ENCODE peak calls at places on chromosomes 5 and 9, in eight cellular contexts. I is HL-60, C is AG09319, E is testis, H is AG09309, A is astrocyte of the spinal cord, V is cardiac fibroblast, Q is foreskin fibroblast. L is an unnamed sample.
A peak's percentile ranks its signal among the peaks of the same experiment; 100 is the strongest.

GRCh38 chr9:107390806-107391205 is 98.8 kb downstream of the KLF4 start:
- DNase-seq in I (no peak), C (no peak), E (no peak), H (no peak), A (no peak), V (no peak), Q (peak; percentile 55), L (peak; percentile 6)

GRCh38 chr5:133304707-133305216 is 252.9 kb downstream of the HSPA4 start:
- DNase-seq in I (no peak), C (no peak), E (no peak), H (no peak), A (no peak), V (no peak), Q (no peak), L (no peak)

GRCh38 chr9:127133739-127134167 is 11.3 kb upstream of the ANGPTL2 start:
- DNase-seq in I (no peak), C (no peak), E (peak; percentile 65), H (no peak), A (peak; percentile 87), V (peak; percentile 77), Q (peak; percentile 85), L (no peak)

GRCh38 chr5:34889394-34889793 is 25.9 kb downstream of the RAD1 start:
- DNase-seq in I (no peak), C (no peak), E (no peak), H (no peak), A (no peak), V (no peak), Q (no peak), L (no peak)

GRCh38 chr9:129262261-129262660 is 84.2 kb upstream of the IER5L start:
- DNase-seq in I (no peak), C (no peak), E (no peak), H (no peak), A (no peak), V (no peak), Q (no peak), L (no peak)

GRCh38 chr5:125700380-125700856 is 722.8 kb upstream of the GRAMD2B start:
- DNase-seq in I (no peak), C (no peak), E (no peak), H (no peak), A (no peak), V (peak; percentile 55), Q (peak; percentile 23), L (no peak)

GRCh38 chr9:112174223-112174964 is 703 bp downstream of the SUSD1 start:
- DNase-seq in I (peak; percentile 74), C (no peak), E (peak; percentile 73), H (no peak), A (peak; percentile 17), V (peak; percentile 22), Q (peak; percentile 78), L (no peak)

GRCh38 chr9:129027685-129028191 is 393 bp downstream of the SH3GLB2 start:
- DNase-seq in I (no peak), C (no peak), E (peak; percentile 46), H (no peak), A (no peak), V (no peak), Q (peak; percentile 57), L (no peak)

GRCh38 chr9:37836386-37836785 is 35.8 kb downstream of the DCAF10 start:
- DNase-seq in I (no peak), C (no peak), E (no peak), H (no peak), A (no peak), V (no peak), Q (no peak), L (no peak)

GRCh38 chr9:89579741-89580395 is 24.9 kb upstream of the GADD45G start:
- DNase-seq in I (peak; percentile 81), C (no peak), E (no peak), H (no peak), A (no peak), V (no peak), Q (no peak), L (no peak)

GRCh38 chr5:23157169-23157568 is 304.0 kb upstream of the CDH12 start:
- DNase-seq in I (no peak), C (no peak), E (no peak), H (no peak), A (no peak), V (no peak), Q (no peak), L (no peak)

GRCh38 chr5:58565033-58565432 is 17.8 kb upstream of the RAB3C start:
- DNase-seq in I (no peak), C (no peak), E (no peak), H (no peak), A (no peak), V (no peak), Q (no peak), L (no peak)

GRCh38 chr9:106953166-106953565 is 90.2 kb downstream of the ZNF462 start:
- DNase-seq in I (no peak), C (no peak), E (no peak), H (no peak), A (peak; percentile 56), V (peak; percentile 36), Q (peak; percentile 88), L (peak; percentile 42)

DNA sequence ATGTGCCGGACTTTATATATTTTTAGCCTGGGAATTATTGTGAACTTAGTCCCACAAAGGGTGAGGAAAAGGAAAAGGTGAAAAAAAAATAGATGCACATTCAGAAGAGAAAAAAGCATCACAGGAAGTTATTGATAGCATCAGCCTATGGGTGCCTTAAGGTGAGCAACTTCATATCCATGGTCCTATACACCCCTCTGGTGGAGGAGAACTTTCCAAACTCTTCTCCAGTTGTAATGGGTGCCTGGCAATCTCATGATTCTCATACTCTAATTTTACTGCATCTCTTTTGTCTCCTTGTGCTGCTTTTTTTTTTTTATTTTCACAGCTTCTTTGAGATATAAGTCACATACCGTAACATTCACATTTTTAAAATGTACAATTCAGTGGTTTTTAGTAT is 107.4 kb downstream of the JAKMIP2 start:
- DNase-seq in I (no peak), C (no peak), E (no peak), H (no peak), A (no peak), V (no peak), Q (no peak), L (no peak)
- TF ChIP-seq CTCF in I (no peak), C (no peak), E (no peak), H (no peak), A (no peak), V (no peak), Q (no peak), L (no peak)

GRCh38 chr5:142151436-142152382 is 43.1 kb downstream of the NDFIP1 start:
- DNase-seq in I (peak; percentile 48), C (peak; percentile 59), E (peak; percentile 66), H (peak; percentile 50), A (peak; percentile 86), V (peak; percentile 91), Q (peak; percentile 89), L (no peak)

GRCh38 chr5:142152383-142152730 is 43.8 kb downstream of the NDFIP1 start:
- DNase-seq in I (no peak), C (no peak), E (no peak), H (no peak), A (no peak), V (peak; percentile 32), Q (no peak), L (no peak)

GRCh38 chr5:142145106-142145900 is 36.7 kb downstream of the NDFIP1 start:
- DNase-seq in I (peak; percentile 69), C (peak; percentile 44), E (peak; percentile 84), H (peak; percentile 37), A (peak; percentile 69), V (peak; percentile 84), Q (peak; percentile 77), L (no peak)

GRCh38 chr5:142150431-142150830 is 41.9 kb downstream of the NDFIP1 start:
- DNase-seq in I (no peak), C (no peak), E (peak; percentile 41), H (no peak), A (no peak), V (no peak), Q (no peak), L (no peak)

GRCh38 chr5:142149363-142149762 is 40.8 kb downstream of the NDFIP1 start:
- DNase-seq in I (no peak), C (no peak), E (no peak), H (no peak), A (no peak), V (no peak), Q (no peak), L (no peak)
- TF ChIP-seq CTCF in I (no peak), C (no peak), E (no peak), H (no peak), A (no peak), V (no peak), Q (no peak), L (no peak)

GRCh38 chr9:70998962-70999361 is 122.5 kb downstream of the TRPM3 start:
- DNase-seq in I (no peak), C (no peak), E (no peak), H (peak; percentile 5), A (peak; percentile 56), V (no peak), Q (peak; percentile 68), L (no peak)

GRCh38 chr9:71001780-71002386 is 119.5 kb downstream of the TRPM3 start:
- DNase-seq in I (no peak), C (no peak), E (no peak), H (peak; percentile 8), A (peak; percentile 25), V (peak; percentile 60), Q (peak; percentile 59), L (no peak)

GRCh38 chr9:71004196-71004595 is 117.2 kb downstream of the TRPM3 start:
- DNase-seq in I (no peak), C (no peak), E (no peak), H (no peak), A (no peak), V (no peak), Q (no peak), L (no peak)

GRCh38 chr9:71005456-71005855 is 116.0 kb downstream of the TRPM3 start:
- DNase-seq in I (no peak), C (no peak), E (no peak), H (no peak), A (no peak), V (no peak), Q (no peak), L (no peak)

GRCh38 chr9:71003346-71003745 is 118.1 kb downstream of the TRPM3 start:
- DNase-seq in I (no peak), C (no peak), E (no peak), H (no peak), A (no peak), V (no peak), Q (no peak), L (no peak)
- TF ChIP-seq CTCF in I (no peak), C (no peak), E (no peak), H (no peak), A (no peak), V (no peak), Q (no peak), L (no peak)

GRCh38 chr5:137731201-137731600 is 4.7 kb downstream of the KLHL3 start:
- DNase-seq in I (no peak), C (peak; percentile 37), E (no peak), H (peak; percentile 64), A (no peak), V (peak; percentile 34), Q (peak; percentile 63), L (no peak)

GRCh38 chr5:137724251-137724650 is 11.6 kb downstream of the KLHL3 start:
- DNase-seq in I (no peak), C (no peak), E (no peak), H (no peak), A (no peak), V (no peak), Q (no peak), L (no peak)

GRCh38 chr5:137727623-137728022 is 8.3 kb downstream of the KLHL3 start:
- DNase-seq in I (no peak), C (no peak), E (no peak), H (no peak), A (no peak), V (no peak), Q (no peak), L (no peak)

GRCh38 chr5:137730331-137730730 is 5.6 kb downstream of the KLHL3 start:
- DNase-seq in I (no peak), C (no peak), E (no peak), H (no peak), A (peak; percentile 26), V (no peak), Q (peak; percentile 43), L (no peak)

GRCh38 chr5:137728048-137728447 is 7.8 kb downstream of the KLHL3 start:
- DNase-seq in I (no peak), C (no peak), E (no peak), H (no peak), A (no peak), V (no peak), Q (no peak), L (no peak)
- TF ChIP-seq CTCF in I (no peak), C (no peak), E (no peak), H (peak; percentile 3), A (peak; percentile 3), V (no peak), Q (no peak), L (no peak)

L was measured in BJ.